ENCODE peak calls at places on chromosomes 16 and 17, in seven cellular contexts. S, V, F, P, H, J and X are unnamed samples.
A peak's percentile ranks its signal among the peaks of the same experiment; 100 is the strongest.

GRCh38 chr16:47493358-47494337 is 32.5 kb downstream of the PHKB start:
- ATAC-seq in H (no peak), J (no peak), V (no peak), S (no peak), P (no peak), F (no peak), X (no peak)

GRCh38 chr16:21116148-21116693 is 34.4 kb downstream of the DNAH3 start:
- ATAC-seq in J (no peak), H (peak; percentile 58), S (peak; percentile 67), F (no peak), V (no peak), P (no peak), X (no peak)

GRCh38 chr16:50539053-50539615 is 9.1 kb upstream of the NKD1 start:
- ATAC-seq in J (no peak), H (peak; percentile 21), S (no peak), F (no peak), P (no peak), V (no peak), X (no peak)

GRCh38 chr17:1008008-1008761 is 11.3 kb downstream of the TIMM22 start:
- ATAC-seq in P (peak; percentile 67), J (no peak), H (no peak), V (no peak), F (no peak), S (peak; percentile 66), X (no peak)

GRCh38 chr16:29012913-29013641 is 28.2 kb downstream of the LAT start:
- ATAC-seq in S (no peak), J (peak; percentile 38), V (peak; percentile 14), F (no peak), P (no peak), H (no peak), X (peak; percentile 39)

GRCh38 chr16:24986512-24987303 is 28.5 kb downstream of the ARHGAP17 start:
- ATAC-seq in P (peak; percentile 71), J (no peak), F (peak; percentile 67), V (no peak), H (no peak), S (peak; percentile 51), X (no peak)

GRCh38 chr17:81453712-81454111 is 58.5 kb downstream of the BAHCC1 start:
- ATAC-seq in P (no peak), F (no peak), J (peak; percentile 23), S (no peak), H (no peak), V (peak; percentile 86), X (no peak)

GRCh38 chr17:14058051-14058450 is 11.3 kb upstream of the COX10 start:
- ATAC-seq in F (no peak), V (no peak), H (no peak), J (no peak), S (no peak), P (no peak), X (no peak)

GRCh38 chr17:81179220-81179619 is 13.2 kb upstream of the AATK start:
- ATAC-seq in H (no peak), S (no peak), F (no peak), V (no peak), J (no peak), P (no peak), X (no peak)

GRCh38 chr17:71360301-71360700 is 760.5 kb upstream of the SOX9 start:
- ATAC-seq in F (no peak), S (no peak), V (no peak), J (no peak), P (no peak), H (no peak), X (peak; percentile 42)

GRCh38 chr16:24180451-24180850 is 75.7 kb upstream of the CACNG3 start:
- ATAC-seq in J (no peak), V (no peak), S (no peak), P (no peak), F (no peak), H (no peak), X (no peak)

GRCh38 chr16:7333326-7333725 is 681 bp downstream of the RBFOX1 start:
- ATAC-seq in H (no peak), S (no peak), V (no peak), F (no peak), J (no peak), P (no peak), X (no peak)

GRCh38 chr16:10838611-10839270 is 20.1 kb upstream of the TVP23A start:
- ATAC-seq in J (no peak), H (no peak), S (peak; percentile 47), V (no peak), F (no peak), P (no peak), X (no peak)

GRCh38 chr17:47720754-47721533 is 12.1 kb upstream of the TBX21 start:
- ATAC-seq in S (no peak), H (peak; percentile 61), F (no peak), P (peak; percentile 18), V (peak; percentile 80), J (peak; percentile 65), X (peak; percentile 74)

GRCh38 chr16:87896924-87897562 is 27.7 kb upstream of the SLC7A5 start:
- ATAC-seq in S (no peak), H (no peak), F (no peak), P (no peak), V (no peak), J (peak; percentile 3), X (peak; percentile 13)

GRCh38 chr17:38585056-38585804 is 20.5 kb downstream of the SRCIN1 start:
- ATAC-seq in V (no peak), P (no peak), J (no peak), F (peak; percentile 23), S (no peak), H (peak; percentile 71), X (peak; percentile 59)

GRCh38 chr17:73782641-73783381 is 138.6 kb upstream of the SDK2 start:
- ATAC-seq in S (no peak), H (peak; percentile 48), F (peak; percentile 22), J (no peak), V (no peak), P (no peak), X (no peak)

GRCh38 chr16:79826732-79827514 is 226.4 kb upstream of the MAF start:
- ATAC-seq in P (no peak), J (no peak), F (no peak), V (no peak), H (no peak), S (no peak), X (no peak)

GRCh38 chr16:8972843-8973586 is 9.3 kb upstream of the USP7 start:
- ATAC-seq in S (no peak), V (no peak), P (no peak), F (no peak), H (no peak), J (no peak), X (no peak)

GRCh38 chr16:11791144-11791828 is 5.8 kb downstream of the ZC3H7A start:
- ATAC-seq in V (no peak), J (no peak), P (no peak), H (no peak), S (no peak), F (no peak), X (no peak)

GRCh38 chr17:58605470-58605869 is 86.4 kb downstream of the TEX14 start:
- ATAC-seq in P (no peak), F (peak; percentile 55), H (peak; percentile 37), S (no peak), J (peak; percentile 24), V (peak; percentile 51), X (no peak)